ENCODE peak calls at places on chromosomes 6 and 20, in four cellular contexts. One of them, this sample, is unnamed.

GRCh38 chr6:7041511-7042026 is 66.2 kb upstream of the RREB1 start:
- DNase-seq in RPMI8226: no peak
- DNase-seq in cerebellum: no peak
- DNase-seq in NB4: peak
- DNase-seq in this sample: no peak

GRCh38 chr6:142482973-142483372 is 181.2 kb downstream of the ADGRG6 start:
- DNase-seq in NB4: peak
- DNase-seq in cerebellum: no peak
- DNase-seq in RPMI8226: no peak
- DNase-seq in this sample: no peak

GRCh38 chr6:52087498-52087999 is at the start of gene PKHD1:
- DNase-seq in NB4: peak
- DNase-seq in cerebellum: no peak
- DNase-seq in RPMI8226: peak
- DNase-seq in this sample: peak

GRCh38 chr6:25635886-25636317 is 16.1 kb upstream of the SCGN start:
- DNase-seq in cerebellum: no peak
- DNase-seq in RPMI8226: no peak
- DNase-seq in NB4: no peak
- DNase-seq in this sample: no peak

GRCh38 chr6:64727075-64727474 is 980.0 kb downstream of the EYS start:
- DNase-seq in NB4: no peak
- DNase-seq in cerebellum: no peak
- DNase-seq in RPMI8226: no peak
- DNase-seq in this sample: no peak

GRCh38 chr20:47003223-47003622 is 108.6 kb downstream of the EYA2 start:
- DNase-seq in cerebellum: no peak
- DNase-seq in RPMI8226: no peak
- DNase-seq in NB4: no peak
- DNase-seq in this sample: no peak

GRCh38 chr20:18909254-18909653 is 95.7 kb downstream of the SCP2D1 start:
- DNase-seq in cerebellum: no peak
- DNase-seq in RPMI8226: no peak
- DNase-seq in NB4: no peak
- DNase-seq in this sample: no peak

GRCh38 chr20:59831024-59831900 is 102.2 kb downstream of the SYCP2 start:
- DNase-seq in cerebellum: no peak
- DNase-seq in NB4: no peak
- DNase-seq in RPMI8226: no peak
- DNase-seq in this sample: peak

GRCh38 chr6:131960371-131961133 is 9.4 kb upstream of the CCN2 start:
- DNase-seq in NB4: no peak
- DNase-seq in RPMI8226: no peak
- DNase-seq in cerebellum: no peak
- DNase-seq in this sample: no peak

GRCh38 chr6:22147469-22147815 is 149.4 kb downstream of the PRL start:
- DNase-seq in cerebellum: no peak
- DNase-seq in RPMI8226: no peak
- DNase-seq in NB4: no peak
- DNase-seq in this sample: no peak

GRCh38 chr6:30990422-30991086 is 7.0 kb downstream of the MUC21 start:
- DNase-seq in NB4: no peak
- DNase-seq in RPMI8226: peak
- DNase-seq in cerebellum: no peak
- DNase-seq in this sample: peak